ENCODE peak calls at places on chromosomes 1 and 21, in six cellular contexts. H is progenitor cell of endocrine pancreas, O is HuH-7, N is WTC11, V is Calu3, B is fibroblast of the aortic adventitia. J is an unnamed sample.
A peak's percentile ranks its signal among the peaks of the same experiment; 100 is the strongest.

GRCh38 chr1:20658166-20658915 is 2.8 kb downstream of the DDOST start:
- DNase-seq in V (no peak), O (no peak), B (no peak), N (no peak), H (no peak), J (no peak)

GRCh38 chr1:246032111-246032551 is 474.9 kb downstream of the SMYD3 start:
- DNase-seq in H (no peak), B (no peak), V (no peak), N (no peak), O (peak; percentile 17), J (no peak)

GRCh38 chr21:27545754-27546349 is 579.0 kb upstream of the ADAMTS5 start:
- DNase-seq in B (no peak), N (no peak), O (no peak), H (no peak), V (no peak), J (no peak)

GRCh38 chr1:199298825-199299224 is 660.0 kb downstream of the PTPRC start:
- DNase-seq in V (no peak), N (no peak), H (no peak), B (peak; percentile 98), O (no peak), J (peak; percentile 91)

GRCh38 chr1:117059334-117059677 is 820 bp upstream of the TTF2 start:
- DNase-seq in B (no peak), H (peak; percentile 25), V (peak; percentile 57), N (peak; percentile 29), O (peak; percentile 23), J (no peak)

GRCh38 chr1:33823401-33823800 is 40.5 kb upstream of the HMGB4 start:
- DNase-seq in O (no peak), B (no peak), V (no peak), N (no peak), H (no peak), J (no peak)

GRCh38 chr1:25074326-25074725 is 144.2 kb upstream of the RUNX3 start:
- DNase-seq in V (no peak), O (no peak), B (no peak), N (no peak), H (no peak), J (no peak)

GRCh38 chr1:200221614-200222282 is 188.1 kb downstream of the ZNF281 start:
- DNase-seq in O (no peak), B (no peak), N (no peak), V (no peak), H (no peak), J (no peak)

GRCh38 chr1:2543543-2544092 is 12.6 kb upstream of the TNFRSF14 start:
- DNase-seq in B (no peak), O (no peak), H (no peak), N (no peak), V (no peak), J (no peak)

GRCh38 chr1:25728301-25728935 is 71.6 kb upstream of the SELENON start:
- DNase-seq in N (no peak), H (no peak), O (no peak), V (no peak), B (no peak), J (peak; percentile 15)

GRCh38 chr1:13543451-13543911 is 29.7 kb upstream of the LRRC38 start:
- DNase-seq in O (no peak), N (no peak), V (no peak), B (no peak), H (no peak), J (no peak)

GRCh38 chr1:53919675-53920066 is 25.7 kb downstream of the DIO1 start:
- DNase-seq in B (no peak), O (no peak), V (no peak), N (no peak), H (no peak), J (peak; percentile 22)

GRCh38 chr1:19336543-19336942 is 24.4 kb downstream of the SLC66A1 start:
- DNase-seq in O (no peak), B (no peak), H (no peak), V (no peak), N (no peak), J (peak; percentile 36)

GRCh38 chr1:234277161-234277868 is 95.9 kb upstream of the COA6 start:
- DNase-seq in V (no peak), N (no peak), H (no peak), B (no peak), O (no peak), J (no peak)

GRCh38 chr1:147721711-147722110 is 38.7 kb downstream of the GJA5 start:
- DNase-seq in H (no peak), N (no peak), V (no peak), B (no peak), O (no peak), J (peak; percentile 57)

GRCh38 chr1:161304927-161305871 is 4.6 kb downstream of the MPZ start:
- DNase-seq in B (no peak), N (no peak), O (no peak), V (no peak), H (no peak), J (no peak)

GRCh38 chr1:51927029-51927428 is 48.5 kb upstream of the NRDC start:
- DNase-seq in B (peak; percentile 37), H (no peak), V (no peak), O (no peak), N (no peak), J (no peak)

GRCh38 chr1:172746091-172746949 is 87.4 kb downstream of the FASLG start:
- DNase-seq in N (no peak), V (peak; percentile 67), H (no peak), B (peak; percentile 96), O (peak; percentile 10), J (peak; percentile 99)

GRCh38 chr1:7594002-7594713 is 176.9 kb upstream of the VAMP3 start:
- DNase-seq in N (no peak), V (no peak), B (no peak), O (no peak), H (no peak), J (no peak)

GRCh38 chr1:15757575-15758401 is 807 bp upstream of the FBLIM1 start:
- DNase-seq in H (no peak), N (peak; percentile 61), V (no peak), O (peak; percentile 77), B (no peak), J (peak; percentile 26)

GRCh38 chr1:113453771-113454083 is 63.4 kb downstream of the MAGI3 start:
- DNase-seq in O (no peak), B (no peak), V (no peak), H (no peak), N (no peak), J (no peak)

GRCh38 chr1:154497026-154497806 is 4.8 kb upstream of the TDRD10 start:
- DNase-seq in H (no peak), B (no peak), O (peak; percentile 75), V (no peak), N (no peak), J (peak; percentile 7)

GRCh38 chr1:60171793-60172192 is 98.2 kb upstream of the C1orf87 start:
- DNase-seq in V (no peak), O (no peak), N (no peak), B (peak; percentile 49), H (no peak), J (peak; percentile 27)

GRCh38 chr1:21624577-21625389 is 44.4 kb downstream of the RAP1GAP start:
- DNase-seq in B (peak; percentile 8), V (no peak), H (no peak), N (no peak), O (no peak), J (no peak)

GRCh38 chr1:102191723-102192122 is 195.0 kb upstream of the OLFM3 start:
- DNase-seq in N (no peak), B (no peak), O (no peak), H (no peak), V (peak; percentile 19), J (no peak)